ENCODE peak calls at places on chromosome 3, in nine cellular contexts. L, D, R, N, Z, E, B, Y and C are unnamed samples.

GRCh38 chr3:170077406-170077805 is 39.6 kb downstream of the GPR160 start:
- DNase-seq in L (no peak), D (no peak), R (no peak), N (no peak), Z (no peak), E (no peak), B (no peak), Y (no peak), C (peak)

GRCh38 chr3:60708191-60708975 is 542.9 kb downstream of the FHIT start:
- DNase-seq in L (no peak), D (peak), R (no peak), N (peak), Z (no peak), E (peak), B (no peak), Y (no peak), C (no peak)

GRCh38 chr3:43161684-43162512 is 56.0 kb upstream of the POMGNT2 start:
- DNase-seq in L (peak), D (peak), R (no peak), N (no peak), Z (no peak), E (peak), B (no peak), Y (peak), C (peak)

GRCh38 chr3:128487813-128488635 is 5.0 kb downstream of the GATA2 start:
- DNase-seq in L (peak), D (peak), R (peak), N (no peak), Z (peak), E (peak), B (peak), Y (peak), C (peak)

GRCh38 chr3:181486496-181486895 is 225.2 kb upstream of the SOX2 start:
- DNase-seq in L (no peak), D (no peak), R (no peak), N (no peak), Z (no peak), E (no peak), B (no peak), Y (no peak), C (no peak)

GRCh38 chr3:10366681-10367101 is 45.8 kb upstream of the SEC13 start:
- DNase-seq in L (no peak), D (peak), R (no peak), N (no peak), Z (peak), E (peak), B (peak), Y (no peak), C (peak)

GRCh38 chr3:135907422-135908165 is 57.9 kb upstream of the PPP2R3A start:
- DNase-seq in L (peak), D (no peak), R (no peak), N (no peak), Z (no peak), E (no peak), B (no peak), Y (peak), C (no peak)

GRCh38 chr3:158522737-158523136 is 48.3 kb upstream of the MLF1 start:
- DNase-seq in L (no peak), D (no peak), R (no peak), N (no peak), Z (no peak), E (no peak), B (no peak), Y (no peak), C (no peak)

GRCh38 chr3:71956716-71957115 is 171.8 kb upstream of the PROK2 start:
- DNase-seq in L (no peak), D (no peak), R (no peak), N (no peak), Z (no peak), E (no peak), B (no peak), Y (no peak), C (peak)

GRCh38 chr3:122245513-122246174 is 62.2 kb downstream of the CASR start:
- DNase-seq in L (peak), D (no peak), R (no peak), N (no peak), Z (no peak), E (no peak), B (no peak), Y (no peak), C (no peak)

GRCh38 chr3:39410893-39411292 is 4.4 kb downstream of the RPSA start:
- DNase-seq in L (no peak), D (no peak), R (no peak), N (no peak), Z (no peak), E (no peak), B (no peak), Y (no peak), C (no peak)

GRCh38 chr3:179088306-179088705 is 16.7 kb upstream of the ZMAT3 start:
- DNase-seq in L (no peak), D (no peak), R (no peak), N (no peak), Z (no peak), E (no peak), B (no peak), Y (no peak), C (no peak)

GRCh38 chr3:196654691-196655090 is 15.2 kb downstream of the NRROS start:
- DNase-seq in L (no peak), D (no peak), R (no peak), N (no peak), Z (no peak), E (no peak), B (no peak), Y (no peak), C (no peak)